ENCODE peak calls at places on chromosomes 7 and 10, in six cellular contexts. One of them, this sample, is unnamed. For H4K20me1, the result is how much of the 10 kb centered on the place peaks cover.

GRCh38 chr10:87761892-87762291 is 56.1 kb downstream of the ATAD1 start:
- DNase-seq in astrocyte: peak
- DNase-seq in PC-3: peak
- DNase-seq in DND-41: no peak
- DNase-seq in endothelial cell of umbilical vein: peak
- DNase-seq in mammary epithelial cell: peak
- DNase-seq in this sample: peak

GRCh38 chr10:42754155-42755027 is 28.2 kb upstream of the BMS1 start:
- DNase-seq in endothelial cell of umbilical vein: peak
- DNase-seq in PC-3: no peak
- DNase-seq in astrocyte: no peak
- DNase-seq in DND-41: no peak
- DNase-seq in mammary epithelial cell: no peak
- DNase-seq in this sample: peak

GRCh38 chr10:8305871-8306652 is 251.6 kb downstream of the GATA3 start:
- DNase-seq in DND-41: no peak
- DNase-seq in PC-3: no peak
- DNase-seq in endothelial cell of umbilical vein: no peak
- DNase-seq in astrocyte: peak
- DNase-seq in mammary epithelial cell: no peak
- DNase-seq in this sample: peak

GRCh38 chr7:106868364-106868763 is 3.3 kb downstream of the PIK3CG start:
- DNase-seq in mammary epithelial cell: no peak
- DNase-seq in astrocyte: no peak
- DNase-seq in DND-41: no peak
- DNase-seq in endothelial cell of umbilical vein: no peak
- DNase-seq in PC-3: no peak
- DNase-seq in this sample: no peak

GRCh38 chr10:24150853-24151252 is 58.1 kb upstream of the KIAA1217 start:
- DNase-seq in endothelial cell of umbilical vein: no peak
- DNase-seq in mammary epithelial cell: no peak
- DNase-seq in astrocyte: no peak
- DNase-seq in DND-41: no peak
- DNase-seq in PC-3: no peak
- DNase-seq in this sample: no peak

GRCh38 chr10:75746356-75746755 is 314.9 kb downstream of the LRMDA start:
- DNase-seq in endothelial cell of umbilical vein: no peak
- DNase-seq in PC-3: no peak
- DNase-seq in astrocyte: peak
- DNase-seq in DND-41: no peak
- DNase-seq in mammary epithelial cell: no peak
- DNase-seq in this sample: no peak

GRCh38 chr7:47255007-47255406 is 326.9 kb downstream of the TNS3 start:
- DNase-seq in astrocyte: no peak
- DNase-seq in DND-41: no peak
- DNase-seq in mammary epithelial cell: no peak
- DNase-seq in PC-3: no peak
- DNase-seq in endothelial cell of umbilical vein: no peak
- DNase-seq in this sample: no peak

GRCh38 chr7:86950360-86950759 is 109.1 kb downstream of the ELAPOR2 start:
- DNase-seq in mammary epithelial cell: no peak
- DNase-seq in endothelial cell of umbilical vein: no peak
- DNase-seq in astrocyte: no peak
- DNase-seq in PC-3: no peak
- DNase-seq in DND-41: no peak
- DNase-seq in this sample: no peak

GRCh38 chr10:34001087-34001580 is 666.7 kb upstream of the NRP1 start:
- DNase-seq in PC-3: no peak
- DNase-seq in endothelial cell of umbilical vein: no peak
- DNase-seq in DND-41: no peak
- DNase-seq in mammary epithelial cell: no peak
- DNase-seq in astrocyte: peak
- DNase-seq in this sample: peak

GRCh38 chr7:104851268-104851667 is 162.7 kb upstream of the KMT2E start:
- DNase-seq in mammary epithelial cell: no peak
- DNase-seq in PC-3: no peak
- DNase-seq in endothelial cell of umbilical vein: no peak
- DNase-seq in astrocyte: no peak
- DNase-seq in DND-41: no peak
- DNase-seq in this sample: no peak

GRCh38 chr10:123685260-123685659 is 19.1 kb downstream of the GPR26 start:
- DNase-seq in DND-41: no peak
- DNase-seq in PC-3: no peak
- DNase-seq in astrocyte: no peak
- DNase-seq in mammary epithelial cell: no peak
- DNase-seq in endothelial cell of umbilical vein: no peak
- DNase-seq in this sample: no peak

GRCh38 chr7:21113609-21114416 is 314.1 kb upstream of the SP4 start:
- DNase-seq in mammary epithelial cell: peak
- DNase-seq in astrocyte: no peak
- DNase-seq in DND-41: no peak
- DNase-seq in endothelial cell of umbilical vein: no peak
- DNase-seq in PC-3: no peak
- DNase-seq in this sample: no peak

GRCh38 chr10:2992401-2993198 is 74.7 kb upstream of the PFKP start:
- DNase-seq in astrocyte: peak
- DNase-seq in mammary epithelial cell: no peak
- DNase-seq in PC-3: no peak
- DNase-seq in endothelial cell of umbilical vein: no peak
- DNase-seq in DND-41: no peak
- DNase-seq in this sample: peak

GRCh38 chr10:99457808-99458207 is 27.4 kb upstream of the GOT1 start:
- DNase-seq in astrocyte: peak
- DNase-seq in DND-41: no peak
- DNase-seq in endothelial cell of umbilical vein: no peak
- DNase-seq in mammary epithelial cell: no peak
- DNase-seq in PC-3: peak
- DNase-seq in this sample: peak

GRCh38 chr7:155983176-155983815 is 171.0 kb upstream of the SHH start:
- DNase-seq in endothelial cell of umbilical vein: no peak
- DNase-seq in mammary epithelial cell: no peak
- DNase-seq in PC-3: no peak
- DNase-seq in DND-41: no peak
- DNase-seq in astrocyte: no peak
- DNase-seq in this sample: no peak

GRCh38 chr10:61066661-61067353 is 122.8 kb upstream of the RHOBTB1 start:
- DNase-seq in DND-41: no peak
- DNase-seq in PC-3: no peak
- DNase-seq in endothelial cell of umbilical vein: peak
- DNase-seq in astrocyte: no peak
- DNase-seq in mammary epithelial cell: no peak
- DNase-seq in this sample: no peak

GRCh38 chr7:14288701-14289100 is 299.2 kb upstream of the ETV1 start:
- DNase-seq in astrocyte: no peak
- DNase-seq in endothelial cell of umbilical vein: no peak
- DNase-seq in PC-3: no peak
- DNase-seq in mammary epithelial cell: no peak
- DNase-seq in DND-41: no peak
- DNase-seq in this sample: peak

GRCh38 chr7:157900011-157900410 is 563.2 kb downstream of the DNAJB6 start:
- DNase-seq in astrocyte: no peak
- DNase-seq in PC-3: no peak
- DNase-seq in DND-41: no peak
- DNase-seq in endothelial cell of umbilical vein: no peak
- DNase-seq in mammary epithelial cell: no peak
- DNase-seq in this sample: no peak

GRCh38 chr7:46557295-46557711 is 636.2 kb upstream of the IGFBP3 start:
- DNase-seq in astrocyte: peak
- DNase-seq in DND-41: no peak
- DNase-seq in PC-3: no peak
- DNase-seq in endothelial cell of umbilical vein: no peak
- DNase-seq in mammary epithelial cell: no peak
- DNase-seq in this sample: no peak

GRCh38 chr7:77691892-77692491 is 4.3 kb upstream of the RSBN1L start:
- DNase-seq in endothelial cell of umbilical vein: no peak
- DNase-seq in DND-41: no peak
- DNase-seq in PC-3: no peak
- DNase-seq in mammary epithelial cell: no peak
- DNase-seq in astrocyte: no peak
- DNase-seq in this sample: no peak

GRCh38 chr10:70528726-70529362 is 50.3 kb downstream of the PALD1 start:
- DNase-seq in DND-41: no peak
- DNase-seq in astrocyte: peak
- DNase-seq in PC-3: peak
- DNase-seq in endothelial cell of umbilical vein: peak
- DNase-seq in mammary epithelial cell: peak
- DNase-seq in this sample: peak

GRCh38 chr10:17836917-17837316 is 27.8 kb downstream of the MRC1 start:
- DNase-seq in DND-41: no peak
- DNase-seq in astrocyte: peak
- DNase-seq in mammary epithelial cell: no peak
- DNase-seq in PC-3: peak
- DNase-seq in endothelial cell of umbilical vein: peak
- DNase-seq in this sample: peak

GRCh38 chr7:113306302-113306701 is 187.9 kb upstream of the SMIM30 start:
- DNase-seq in astrocyte: no peak
- DNase-seq in mammary epithelial cell: no peak
- DNase-seq in PC-3: no peak
- DNase-seq in DND-41: no peak
- DNase-seq in endothelial cell of umbilical vein: no peak
- DNase-seq in this sample: no peak
- H4K20me1 ChIP-seq in astrocyte: under half
- H4K20me1 ChIP-seq in mammary epithelial cell: under half
- H4K20me1 ChIP-seq in PC-3: under half
- H4K20me1 ChIP-seq in DND-41: under half
- H4K20me1 ChIP-seq in endothelial cell of umbilical vein: under half
- H4K20me1 ChIP-seq in this sample: under half

GRCh38 chr10:52778511-52779392 is 6.2 kb upstream of the MBL2 start:
- DNase-seq in mammary epithelial cell: no peak
- DNase-seq in endothelial cell of umbilical vein: peak
- DNase-seq in PC-3: peak
- DNase-seq in astrocyte: peak
- DNase-seq in DND-41: no peak
- DNase-seq in this sample: peak
- TF ChIP-seq CTCF in mammary epithelial cell: peak
- TF ChIP-seq CTCF in endothelial cell of umbilical vein: peak
- TF ChIP-seq CTCF in PC-3: peak
- TF ChIP-seq CTCF in astrocyte: peak
- TF ChIP-seq CTCF in DND-41: peak
- TF ChIP-seq CTCF in this sample: peak

GRCh38 chr7:23261843-23262452 is 15.4 kb downstream of the GPNMB start:
- DNase-seq in endothelial cell of umbilical vein: peak
- DNase-seq in mammary epithelial cell: peak
- DNase-seq in astrocyte: peak
- DNase-seq in PC-3: peak
- DNase-seq in DND-41: peak
- DNase-seq in this sample: peak

GRCh38 chr7:23266918-23267317 is 20.3 kb downstream of the GPNMB start:
- DNase-seq in PC-3: no peak
- DNase-seq in astrocyte: no peak
- DNase-seq in endothelial cell of umbilical vein: no peak
- DNase-seq in mammary epithelial cell: no peak
- DNase-seq in DND-41: no peak
- DNase-seq in this sample: no peak

GRCh38 chr7:23268167-23268566 is 21.6 kb downstream of the GPNMB start:
- DNase-seq in DND-41: no peak
- DNase-seq in endothelial cell of umbilical vein: no peak
- DNase-seq in PC-3: no peak
- DNase-seq in mammary epithelial cell: no peak
- DNase-seq in astrocyte: no peak
- DNase-seq in this sample: no peak

GRCh38 chr7:23267357-23267756 is 20.8 kb downstream of the GPNMB start:
- DNase-seq in PC-3: no peak
- DNase-seq in astrocyte: no peak
- DNase-seq in DND-41: no peak
- DNase-seq in endothelial cell of umbilical vein: no peak
- DNase-seq in mammary epithelial cell: no peak
- DNase-seq in this sample: no peak

GRCh38 chr7:23264916-23265458 is 18.4 kb downstream of the GPNMB start:
- DNase-seq in PC-3: no peak
- DNase-seq in endothelial cell of umbilical vein: no peak
- DNase-seq in DND-41: no peak
- DNase-seq in astrocyte: no peak
- DNase-seq in mammary epithelial cell: no peak
- DNase-seq in this sample: no peak
- H3K9ac ChIP-seq in PC-3: no peak
- H3K9ac ChIP-seq in endothelial cell of umbilical vein: no peak
- H3K9ac ChIP-seq in DND-41: no peak
- H3K9ac ChIP-seq in astrocyte: no peak
- H3K9ac ChIP-seq in mammary epithelial cell: no peak
- H3K9ac ChIP-seq in this sample: no peak

GRCh38 chr10:113711142-113711541 is 31.4 kb downstream of the CASP7 start:
- DNase-seq in astrocyte: no peak
- DNase-seq in PC-3: no peak
- DNase-seq in endothelial cell of umbilical vein: no peak
- DNase-seq in DND-41: no peak
- DNase-seq in mammary epithelial cell: no peak
- DNase-seq in this sample: no peak
- H4K20me1 ChIP-seq in astrocyte: half or more
- H4K20me1 ChIP-seq in PC-3: under half
- H4K20me1 ChIP-seq in endothelial cell of umbilical vein: under half
- H4K20me1 ChIP-seq in DND-41: under half
- H4K20me1 ChIP-seq in mammary epithelial cell: under half
- H4K20me1 ChIP-seq in this sample: under half

GRCh38 chr7:4641667-4642467 is 40.2 kb upstream of the FOXK1 start:
- DNase-seq in astrocyte: peak
- DNase-seq in mammary epithelial cell: peak
- DNase-seq in endothelial cell of umbilical vein: peak
- DNase-seq in DND-41: peak
- DNase-seq in PC-3: peak
- DNase-seq in this sample: peak
- TF ChIP-seq CTCF in astrocyte: peak
- TF ChIP-seq CTCF in mammary epithelial cell: peak
- TF ChIP-seq CTCF in endothelial cell of umbilical vein: peak
- TF ChIP-seq CTCF in DND-41: peak
- TF ChIP-seq CTCF in PC-3: peak
- TF ChIP-seq CTCF in this sample: peak

GRCh38 chr10:69437321-69438259 is 13.7 kb upstream of the TSPAN15 start:
- DNase-seq in mammary epithelial cell: no peak
- DNase-seq in endothelial cell of umbilical vein: no peak
- DNase-seq in PC-3: peak
- DNase-seq in astrocyte: no peak
- DNase-seq in DND-41: no peak
- DNase-seq in this sample: no peak
- H3K9ac ChIP-seq in mammary epithelial cell: no peak
- H3K9ac ChIP-seq in endothelial cell of umbilical vein: no peak
- H3K9ac ChIP-seq in PC-3: peak
- H3K9ac ChIP-seq in astrocyte: no peak
- H3K9ac ChIP-seq in DND-41: no peak
- H3K9ac ChIP-seq in this sample: no peak

DNA sequence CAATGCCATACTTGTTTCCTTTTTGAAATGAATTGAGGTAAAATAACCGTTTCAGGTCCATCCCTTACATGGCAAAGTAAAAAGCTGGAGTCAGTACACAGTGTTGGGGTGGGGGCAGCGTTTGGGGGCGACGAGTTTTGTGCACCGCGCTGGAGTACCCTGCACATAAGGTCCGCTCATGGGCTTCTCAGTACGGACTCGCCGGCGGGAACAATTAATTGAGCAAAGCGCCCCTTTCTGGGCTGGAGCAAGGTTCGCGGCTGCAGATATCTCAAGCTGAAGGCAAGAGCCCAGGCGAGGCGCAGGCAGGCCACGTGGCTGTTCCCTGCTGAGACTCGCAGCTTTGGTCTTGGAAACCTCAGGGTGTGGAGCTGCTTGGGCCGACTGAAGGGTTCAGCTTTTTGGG is 1.5 kb upstream of the TWIST1 start:
- DNase-seq in PC-3: no peak
- DNase-seq in DND-41: no peak
- DNase-seq in mammary epithelial cell: no peak
- DNase-seq in astrocyte: no peak
- DNase-seq in endothelial cell of umbilical vein: no peak
- DNase-seq in this sample: no peak
- H4K20me1 ChIP-seq in PC-3: under half
- H4K20me1 ChIP-seq in DND-41: under half
- H4K20me1 ChIP-seq in mammary epithelial cell: under half
- H4K20me1 ChIP-seq in astrocyte: under half
- H4K20me1 ChIP-seq in endothelial cell of umbilical vein: under half
- H4K20me1 ChIP-seq in this sample: under half

This sample was measured in fibroblast of lung.